ENCODE peak calls at places on chromosome 12, in ten cellular contexts. One of them, this sample, is unnamed.
A peak's percentile ranks its signal among the peaks of the same experiment; 100 is the strongest.

GRCh38 chr12:64992641-64993040 is 128.5 kb downstream of the WIF1 start:
- DNase-seq in GM12865: no peak
- DNase-seq in heart left ventricle: no peak
- DNase-seq in tibial nerve: no peak
- DNase-seq in astrocyte of the spinal cord: no peak
- DNase-seq in astrocyte of the cerebellum: no peak
- DNase-seq in transverse colon: no peak
- DNase-seq in A549: no peak
- DNase-seq in pancreas: no peak
- DNase-seq in right lobe of liver: no peak
- DNase-seq in this sample: no peak

GRCh38 chr12:116765271-116765670 is 27.2 kb downstream of the RNFT2 start:
- DNase-seq in A549: no peak
- DNase-seq in transverse colon: no peak
- DNase-seq in heart left ventricle: no peak
- DNase-seq in astrocyte of the cerebellum: no peak
- DNase-seq in pancreas: no peak
- DNase-seq in right lobe of liver: no peak
- DNase-seq in astrocyte of the spinal cord: no peak
- DNase-seq in GM12865: no peak
- DNase-seq in tibial nerve: no peak
- DNase-seq in this sample: peak; percentile 43

GRCh38 chr12:55822228-55822627 is 4.4 kb downstream of the ORMDL2 start:
- DNase-seq in pancreas: no peak
- DNase-seq in astrocyte of the spinal cord: no peak
- DNase-seq in tibial nerve: no peak
- DNase-seq in GM12865: no peak
- DNase-seq in right lobe of liver: no peak
- DNase-seq in A549: peak; percentile 62
- DNase-seq in astrocyte of the cerebellum: no peak
- DNase-seq in transverse colon: no peak
- DNase-seq in heart left ventricle: no peak
- DNase-seq in this sample: no peak

GRCh38 chr12:82176761-82177490 is 181.3 kb downstream of the CCDC59 start:
- DNase-seq in astrocyte of the spinal cord: peak; percentile 22
- DNase-seq in transverse colon: no peak
- DNase-seq in tibial nerve: no peak
- DNase-seq in heart left ventricle: no peak
- DNase-seq in astrocyte of the cerebellum: peak; percentile 50
- DNase-seq in right lobe of liver: no peak
- DNase-seq in GM12865: no peak
- DNase-seq in pancreas: no peak
- DNase-seq in A549: no peak
- DNase-seq in this sample: no peak

GRCh38 chr12:46702581-46703344 is 123.0 kb downstream of the SLC38A4 start:
- DNase-seq in right lobe of liver: no peak
- DNase-seq in pancreas: no peak
- DNase-seq in heart left ventricle: no peak
- DNase-seq in GM12865: no peak
- DNase-seq in A549: no peak
- DNase-seq in astrocyte of the spinal cord: no peak
- DNase-seq in astrocyte of the cerebellum: no peak
- DNase-seq in transverse colon: no peak
- DNase-seq in tibial nerve: no peak
- DNase-seq in this sample: no peak

GRCh38 chr12:62762645-62763044 is 172.3 kb downstream of the PPM1H start:
- DNase-seq in heart left ventricle: no peak
- DNase-seq in astrocyte of the cerebellum: no peak
- DNase-seq in A549: no peak
- DNase-seq in pancreas: no peak
- DNase-seq in astrocyte of the spinal cord: no peak
- DNase-seq in tibial nerve: no peak
- DNase-seq in transverse colon: no peak
- DNase-seq in right lobe of liver: no peak
- DNase-seq in GM12865: no peak
- DNase-seq in this sample: no peak

GRCh38 chr12:13962699-13963098 is 18.7 kb downstream of the GRIN2B start:
- DNase-seq in pancreas: no peak
- DNase-seq in right lobe of liver: no peak
- DNase-seq in heart left ventricle: no peak
- DNase-seq in tibial nerve: no peak
- DNase-seq in astrocyte of the cerebellum: no peak
- DNase-seq in A549: peak; percentile 20
- DNase-seq in astrocyte of the spinal cord: no peak
- DNase-seq in transverse colon: no peak
- DNase-seq in GM12865: peak; percentile 24
- DNase-seq in this sample: no peak

GRCh38 chr12:108375986-108376663 is 37.0 kb upstream of the CMKLR1 start:
- DNase-seq in astrocyte of the cerebellum: no peak
- DNase-seq in heart left ventricle: no peak
- DNase-seq in A549: no peak
- DNase-seq in tibial nerve: no peak
- DNase-seq in transverse colon: no peak
- DNase-seq in astrocyte of the spinal cord: peak; percentile 19
- DNase-seq in pancreas: no peak
- DNase-seq in GM12865: no peak
- DNase-seq in right lobe of liver: no peak
- DNase-seq in this sample: no peak

GRCh38 chr12:57552692-57553321 is 3.0 kb downstream of the KIF5A start:
- DNase-seq in pancreas: no peak
- DNase-seq in transverse colon: no peak
- DNase-seq in A549: no peak
- DNase-seq in astrocyte of the spinal cord: peak; percentile 46
- DNase-seq in astrocyte of the cerebellum: no peak
- DNase-seq in heart left ventricle: no peak
- DNase-seq in right lobe of liver: no peak
- DNase-seq in tibial nerve: no peak
- DNase-seq in GM12865: no peak
- DNase-seq in this sample: no peak

GRCh38 chr12:76586764-76587395 is 27.3 kb upstream of the OSBPL8 start:
- DNase-seq in heart left ventricle: no peak
- DNase-seq in transverse colon: peak; percentile 13
- DNase-seq in GM12865: peak; percentile 53
- DNase-seq in astrocyte of the spinal cord: peak; percentile 66
- DNase-seq in pancreas: no peak
- DNase-seq in tibial nerve: no peak
- DNase-seq in A549: no peak
- DNase-seq in astrocyte of the cerebellum: peak; percentile 43
- DNase-seq in right lobe of liver: no peak
- DNase-seq in this sample: no peak

GRCh38 chr12:42140901-42141300 is 3.8 kb downstream of the GXYLT1 start:
- DNase-seq in transverse colon: no peak
- DNase-seq in tibial nerve: no peak
- DNase-seq in astrocyte of the spinal cord: peak; percentile 45
- DNase-seq in A549: no peak
- DNase-seq in astrocyte of the cerebellum: no peak
- DNase-seq in pancreas: no peak
- DNase-seq in GM12865: no peak
- DNase-seq in heart left ventricle: no peak
- DNase-seq in right lobe of liver: no peak
- DNase-seq in this sample: no peak

GRCh38 chr12:22377731-22378496 is 43.4 kb upstream of the ST8SIA1 start:
- DNase-seq in astrocyte of the cerebellum: peak; percentile 50
- DNase-seq in heart left ventricle: no peak
- DNase-seq in transverse colon: no peak
- DNase-seq in tibial nerve: no peak
- DNase-seq in pancreas: no peak
- DNase-seq in GM12865: no peak
- DNase-seq in right lobe of liver: no peak
- DNase-seq in A549: no peak
- DNase-seq in astrocyte of the spinal cord: peak; percentile 33
- DNase-seq in this sample: no peak

DNA sequence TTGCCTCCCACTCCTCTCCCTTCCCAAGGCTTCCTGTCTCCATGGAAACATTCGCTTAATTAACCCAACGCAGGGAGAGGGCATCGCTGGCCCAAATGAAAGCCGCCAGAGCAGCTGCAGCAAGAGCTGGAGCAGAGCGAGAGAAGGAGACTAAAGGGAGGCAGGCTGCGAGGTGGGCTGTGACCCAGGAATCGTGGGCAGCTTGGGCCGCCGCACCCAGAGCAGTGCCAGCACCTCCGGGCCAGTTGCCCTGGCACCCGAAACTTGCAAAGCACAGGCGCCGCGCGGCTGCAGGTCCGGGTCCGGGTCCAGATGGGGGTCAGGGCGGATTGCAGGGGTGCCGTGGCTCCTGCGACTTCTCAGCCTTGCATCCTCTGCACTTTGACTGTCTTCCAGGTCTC is 43.4 kb upstream of the PTPRQ start:
- DNase-seq in astrocyte of the spinal cord: peak; percentile 36
- DNase-seq in pancreas: no peak
- DNase-seq in transverse colon: no peak
- DNase-seq in GM12865: no peak
- DNase-seq in heart left ventricle: no peak
- DNase-seq in astrocyte of the cerebellum: no peak
- DNase-seq in tibial nerve: no peak
- DNase-seq in right lobe of liver: no peak
- DNase-seq in A549: no peak
- DNase-seq in this sample: no peak
- H3K4me3 ChIP-seq in astrocyte of the spinal cord: peak overlapping the region; percentile 52
- H3K4me3 ChIP-seq in pancreas: no peak overlapping the region
- H3K4me3 ChIP-seq in transverse colon: no peak overlapping the region
- H3K4me3 ChIP-seq in GM12865: no peak overlapping the region
- H3K4me3 ChIP-seq in heart left ventricle: peak overlapping the region; percentile 38
- H3K4me3 ChIP-seq in astrocyte of the cerebellum: peak overlapping the region; percentile 50
- H3K4me3 ChIP-seq in tibial nerve: peak overlapping the region; percentile 36
- H3K4me3 ChIP-seq in right lobe of liver: no peak overlapping the region
- H3K4me3 ChIP-seq in A549: no peak overlapping the region
- H3K4me3 ChIP-seq in this sample: peak overlapping the region; percentile 35

GRCh38 chr12:49060237-49061156 is at the start of gene KMT2D:
- DNase-seq in transverse colon: peak; percentile 91
- DNase-seq in GM12865: peak; percentile 98
- DNase-seq in tibial nerve: peak; percentile 79
- DNase-seq in pancreas: peak; percentile 93
- DNase-seq in heart left ventricle: peak; percentile 95
- DNase-seq in astrocyte of the spinal cord: peak; percentile 97
- DNase-seq in astrocyte of the cerebellum: peak; percentile 90
- DNase-seq in right lobe of liver: peak; percentile 94
- DNase-seq in A549: peak; percentile 95
- DNase-seq in this sample: peak; percentile 65
- TF ChIP-seq CTCF in transverse colon: peak; percentile 90
- TF ChIP-seq CTCF in GM12865: peak; percentile 8
- TF ChIP-seq CTCF in tibial nerve: peak; percentile 9
- TF ChIP-seq CTCF in pancreas: no peak
- TF ChIP-seq CTCF in heart left ventricle: peak; percentile 44
- TF ChIP-seq CTCF in astrocyte of the spinal cord: peak; percentile 26
- TF ChIP-seq CTCF in astrocyte of the cerebellum: peak; percentile 41
- TF ChIP-seq CTCF in right lobe of liver: no peak
- TF ChIP-seq CTCF in A549: no peak
- TF ChIP-seq CTCF in this sample: peak; percentile 35

DNA sequence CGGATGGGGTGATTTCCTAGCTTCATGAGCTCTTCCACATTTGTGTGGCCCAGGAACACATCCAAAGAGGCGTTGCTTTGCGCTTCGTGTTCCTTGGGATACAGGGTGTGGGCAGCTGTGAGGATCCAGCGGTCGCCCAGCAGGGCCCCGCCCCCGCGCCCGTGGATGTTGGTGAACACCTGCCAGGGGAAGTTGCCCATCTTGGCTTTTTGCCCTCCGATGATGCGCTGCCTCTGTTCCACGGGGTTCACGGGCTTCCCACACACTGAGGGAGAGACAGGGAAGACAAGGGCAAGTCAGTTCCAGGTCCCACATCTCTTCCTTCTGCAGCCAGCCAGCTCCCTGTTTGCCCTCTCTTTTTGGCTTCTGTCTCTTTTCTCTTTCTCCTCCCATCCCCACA is 11.2 kb downstream of the C1R start:
- DNase-seq in pancreas: no peak
- DNase-seq in tibial nerve: no peak
- DNase-seq in A549: no peak
- DNase-seq in astrocyte of the cerebellum: no peak
- DNase-seq in GM12865: no peak
- DNase-seq in heart left ventricle: no peak
- DNase-seq in astrocyte of the spinal cord: no peak
- DNase-seq in right lobe of liver: peak; percentile 70
- DNase-seq in transverse colon: no peak
- DNase-seq in this sample: no peak
- H3K4me3 ChIP-seq in pancreas: no peak overlapping the region
- H3K4me3 ChIP-seq in tibial nerve: no peak overlapping the region
- H3K4me3 ChIP-seq in A549: no peak overlapping the region
- H3K4me3 ChIP-seq in astrocyte of the cerebellum: no peak overlapping the region
- H3K4me3 ChIP-seq in GM12865: no peak overlapping the region
- H3K4me3 ChIP-seq in heart left ventricle: no peak overlapping the region
- H3K4me3 ChIP-seq in astrocyte of the spinal cord: no peak overlapping the region
- H3K4me3 ChIP-seq in right lobe of liver: no peak overlapping the region
- H3K4me3 ChIP-seq in transverse colon: no peak overlapping the region
- H3K4me3 ChIP-seq in this sample: no peak overlapping the region

DNA sequence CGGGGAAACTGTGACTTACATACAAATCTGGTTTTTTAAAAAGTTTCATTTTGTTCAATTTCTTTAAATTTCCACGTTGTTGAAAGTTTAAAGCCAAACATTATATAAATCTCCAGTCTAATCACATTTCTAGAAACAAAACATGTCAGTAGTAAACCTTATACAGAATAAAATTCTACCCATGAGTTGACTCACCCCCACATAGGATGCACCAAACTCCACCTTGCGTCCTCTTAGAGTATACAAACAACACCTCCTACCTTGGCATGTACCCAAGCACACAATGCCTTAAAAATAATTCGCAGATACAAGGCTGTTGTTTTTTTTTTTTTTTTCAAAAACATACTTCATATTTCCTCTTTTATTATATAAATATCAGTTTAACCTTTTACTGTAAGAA is 3.4 kb downstream of the FBXL14 start:
- DNase-seq in pancreas: no peak
- DNase-seq in transverse colon: peak; percentile 37
- DNase-seq in tibial nerve: no peak
- DNase-seq in right lobe of liver: no peak
- DNase-seq in astrocyte of the spinal cord: peak; percentile 45
- DNase-seq in A549: peak; percentile 67
- DNase-seq in astrocyte of the cerebellum: no peak
- DNase-seq in heart left ventricle: no peak
- DNase-seq in GM12865: peak; percentile 42
- DNase-seq in this sample: no peak
- TF ChIP-seq CTCF in pancreas: no peak
- TF ChIP-seq CTCF in transverse colon: no peak
- TF ChIP-seq CTCF in tibial nerve: no peak
- TF ChIP-seq CTCF in right lobe of liver: no peak
- TF ChIP-seq CTCF in astrocyte of the spinal cord: peak; percentile 16
- TF ChIP-seq CTCF in A549: no peak
- TF ChIP-seq CTCF in astrocyte of the cerebellum: no peak
- TF ChIP-seq CTCF in heart left ventricle: no peak
- TF ChIP-seq CTCF in GM12865: no peak
- TF ChIP-seq CTCF in this sample: peak; percentile 27

This sample was measured in epithelial cell of proximal tubule.